ENCODE peak calls at places on chromosomes 12 and 14, in ten cellular contexts. P is DMS153; H is activated T-helper 1 cell treated with Interleukin-2 at 50 U/mL for 16 hours; G is naive thymus-derived CD4-positive, alpha-beta T cell; T is AG08396; V is fibroblast of mammary gland; Y is activated CD8-positive, alpha-beta memory T cell treated with anti-CD3 and anti-CD28 coated beads, Interleukin-2, amount 50 U/mL, for 4 hours; I is HTR-8/SVneo; N is ureter; Q is fibroblast of the conjunctiva. J is an unnamed sample.

GRCh38 chr12:23093488-23093887 is 468.5 kb downstream of the ETNK1 start:
- DNase-seq in P (no peak), H (no peak), G (no peak), T (no peak), V (no peak), Y (no peak), I (no peak), N (no peak), Q (no peak), J (no peak)

GRCh38 chr14:72023128-72024042 is 91.2 kb downstream of the RGS6 start:
- DNase-seq in P (no peak), H (no peak), G (no peak), T (no peak), V (peak; percentile 23), Y (no peak), I (no peak), N (no peak), Q (no peak), J (no peak)

GRCh38 chr12:115437061-115437567 is 753.1 kb upstream of the TBX3 start:
- DNase-seq in P (peak; percentile 95), H (no peak), G (no peak), T (no peak), V (peak; percentile 31), Y (no peak), I (no peak), N (no peak), Q (no peak), J (no peak)

GRCh38 chr12:6941786-6942185 is 1.8 kb upstream of the RNU7-1 start:
- DNase-seq in P (no peak), H (no peak), G (no peak), T (no peak), V (no peak), Y (no peak), I (no peak), N (no peak), Q (no peak), J (no peak)

GRCh38 chr14:91280129-91280528 is 35.6 kb upstream of the GPR68 start:
- DNase-seq in P (peak; percentile 46), H (no peak), G (no peak), T (no peak), V (no peak), Y (no peak), I (no peak), N (no peak), Q (no peak), J (no peak)

GRCh38 chr12:93050026-93050747 is 121.1 kb upstream of the EEA1 start:
- DNase-seq in P (no peak), H (no peak), G (no peak), T (peak; percentile 27), V (peak; percentile 46), Y (no peak), I (peak; percentile 15), N (no peak), Q (no peak), J (no peak)

GRCh38 chr12:1054103-1054838 is 63.2 kb downstream of the ERC1 start:
- DNase-seq in P (peak; percentile 28), H (no peak), G (no peak), T (no peak), V (no peak), Y (no peak), I (no peak), N (no peak), Q (no peak), J (no peak)

GRCh38 chr14:53470351-53471043 is 317.4 kb upstream of the DDHD1 start:
- DNase-seq in P (no peak), H (no peak), G (no peak), T (peak; percentile 35), V (no peak), Y (no peak), I (no peak), N (no peak), Q (peak; percentile 23), J (no peak)

GRCh38 chr14:100440207-100440631 is 117.1 kb downstream of the SLC25A47 start:
- DNase-seq in P (peak; percentile 27), H (no peak), G (peak; percentile 30), T (peak; percentile 68), V (peak; percentile 68), Y (no peak), I (peak; percentile 85), N (no peak), Q (peak; percentile 10), J (peak; percentile 42)

GRCh38 chr14:25237845-25238244 is 187.9 kb upstream of the STXBP6 start:
- DNase-seq in P (no peak), H (no peak), G (no peak), T (no peak), V (peak; percentile 7), Y (no peak), I (peak; percentile 6), N (no peak), Q (no peak), J (no peak)

GRCh38 chr14:75497701-75498100 is 24.6 kb upstream of the BATF start:
- DNase-seq in P (no peak), H (no peak), G (no peak), T (no peak), V (no peak), Y (no peak), I (no peak), N (no peak), Q (no peak), J (no peak)

GRCh38 chr12:116528498-116528897 is 30.7 kb upstream of the MAP1LC3B2 start:
- DNase-seq in P (no peak), H (no peak), G (no peak), T (peak; percentile 32), V (peak; percentile 51), Y (no peak), I (no peak), N (no peak), Q (no peak), J (no peak)

GRCh38 chr14:36502558-36503508 is 17.2 kb downstream of the NKX2-1 start:
- DNase-seq in P (peak; percentile 87), H (no peak), G (no peak), T (no peak), V (no peak), Y (no peak), I (no peak), N (no peak), Q (no peak), J (no peak)

GRCh38 chr14:100383727-100384158 is 60.6 kb downstream of the SLC25A47 start:
- DNase-seq in P (no peak), H (peak; percentile 43), G (peak; percentile 66), T (peak; percentile 78), V (peak; percentile 55), Y (peak; percentile 64), I (peak; percentile 76), N (peak; percentile 57), Q (no peak), J (peak; percentile 71)

GRCh38 chr12:81245458-81245857 is 167.6 kb downstream of the ACSS3 start:
- DNase-seq in P (no peak), H (no peak), G (no peak), T (no peak), V (no peak), Y (no peak), I (no peak), N (no peak), Q (no peak), J (no peak)

GRCh38 chr14:79448922-79449321 is 762.4 kb downstream of the DIO2 start:
- DNase-seq in P (no peak), H (no peak), G (no peak), T (no peak), V (no peak), Y (no peak), I (no peak), N (no peak), Q (no peak), J (no peak)

GRCh38 chr12:31009976-31010375 is 63.7 kb upstream of the DDX11 start:
- DNase-seq in P (no peak), H (no peak), G (no peak), T (no peak), V (no peak), Y (no peak), I (no peak), N (no peak), Q (no peak), J (no peak)

GRCh38 chr14:88354358-88354757 is 31.1 kb upstream of the SPATA7 start:
- DNase-seq in P (no peak), H (no peak), G (no peak), T (no peak), V (no peak), Y (no peak), I (no peak), N (no peak), Q (no peak), J (no peak)

GRCh38 chr14:100641274-100641860 is 54.1 kb upstream of the BEGAIN start:
- DNase-seq in P (no peak), H (no peak), G (no peak), T (no peak), V (no peak), Y (no peak), I (no peak), N (no peak), Q (no peak), J (no peak)

GRCh38 chr14:50353126-50353525 is 41.0 kb downstream of the DMAC2L start:
- DNase-seq in P (no peak), H (no peak), G (no peak), T (peak; percentile 35), V (no peak), Y (no peak), I (no peak), N (no peak), Q (no peak), J (no peak)

GRCh38 chr14:72904840-72905561 is 11.1 kb upstream of the DPF3 start:
- DNase-seq in P (peak; percentile 16), H (peak; percentile 37), G (peak; percentile 59), T (peak; percentile 60), V (peak; percentile 86), Y (peak; percentile 65), I (peak; percentile 83), N (peak; percentile 76), Q (peak; percentile 79), J (peak; percentile 80)

GRCh38 chr14:56145965-56146364 is 27.8 kb downstream of the PELI2 start:
- DNase-seq in P (no peak), H (no peak), G (no peak), T (no peak), V (peak; percentile 94), Y (no peak), I (no peak), N (no peak), Q (peak; percentile 20), J (no peak)

GRCh38 chr12:52539024-52539820 is 13.7 kb downstream of the KRT71 start:
- DNase-seq in P (peak; percentile 70), H (no peak), G (no peak), T (no peak), V (peak; percentile 74), Y (no peak), I (peak; percentile 73), N (no peak), Q (peak; percentile 13), J (no peak)

GRCh38 chr14:24556756-24557155 is 19.3 kb downstream of the CTSG start:
- DNase-seq in P (no peak), H (no peak), G (no peak), T (no peak), V (peak; percentile 2), Y (no peak), I (no peak), N (no peak), Q (no peak), J (no peak)

GRCh38 chr12:95836630-95837239 is 22.0 kb upstream of the SNRPF start:
- DNase-seq in P (no peak), H (no peak), G (no peak), T (peak; percentile 8), V (peak; percentile 83), Y (no peak), I (no peak), N (no peak), Q (no peak), J (no peak)

GRCh38 chr12:19846561-19846960 is 407.3 kb downstream of the AEBP2 start:
- DNase-seq in P (no peak), H (no peak), G (no peak), T (no peak), V (peak; percentile 72), Y (no peak), I (peak; percentile 14), N (no peak), Q (no peak), J (no peak)

J was measured in B cell.